ENCODE peak calls at places on chromosomes 5 and 9, in seven cellular contexts. J is mesendoderm, W is H9, A is neuronal stem cell, E is IMR-90, O is trophoblast cell, K is mesenchymal stem cell. X is an unnamed sample.

GRCh38 chr5:135034963-135035677 is 1.1 kb upstream of the PITX1 start:
- DNase-seq in O (no peak), K (no peak), E (no peak), W (no peak), J (no peak), A (no peak), X (no peak)

GRCh38 chr5:16493261-16493660 is 27.7 kb upstream of the ZNF622 start:
- DNase-seq in J (no peak), O (peak), A (no peak), W (no peak), K (no peak), E (no peak), X (no peak)

GRCh38 chr5:162496080-162496808 is 428.7 kb downstream of the GABRG2 start:
- DNase-seq in E (no peak), A (no peak), W (no peak), O (no peak), K (no peak), J (no peak), X (no peak)

GRCh38 chr5:108919591-108920326 is 172.1 kb downstream of the FER start:
- DNase-seq in E (no peak), O (no peak), W (no peak), K (no peak), A (no peak), J (no peak), X (no peak)

GRCh38 chr9:77640741-77641580 is 7.2 kb downstream of the GNA14 start:
- DNase-seq in W (no peak), K (no peak), A (no peak), E (no peak), O (no peak), J (no peak), X (no peak)

GRCh38 chr5:135577421-135577820 is 1.4 kb downstream of the CXCL14 start:
- DNase-seq in O (no peak), J (no peak), W (no peak), K (no peak), E (no peak), A (no peak), X (no peak)

GRCh38 chr5:35136386-35136785 is 88.6 kb upstream of the AGXT2 start:
- DNase-seq in W (no peak), A (no peak), J (peak), O (peak), E (peak), K (peak), X (no peak)

GRCh38 chr5:32362527-32362926 is 49.8 kb upstream of the MTMR12 start:
- DNase-seq in E (no peak), W (no peak), K (no peak), J (no peak), O (no peak), A (no peak), X (no peak)

GRCh38 chr9:96621619-96622018 is 2.0 kb upstream of the CDC14B start:
- DNase-seq in W (no peak), E (peak), K (no peak), O (no peak), J (peak), A (no peak), X (no peak)

GRCh38 chr9:127452481-127453092 is 1.3 kb downstream of the LRSAM1 start:
- DNase-seq in K (no peak), J (no peak), E (peak), W (no peak), O (no peak), A (no peak), X (no peak)

GRCh38 chr9:34079181-34079580 is 30.5 kb upstream of the UBAP2 start:
- DNase-seq in J (peak), O (peak), W (no peak), E (peak), K (peak), A (no peak), X (no peak)
- H2BK120ac ChIP-seq in J (no peak), O (no peak), W (no peak), E (no peak), K (no peak), A (no peak), X (no peak)

GRCh38 chr5:122846051-122846567 is 696 bp downstream of the SNX24 start:
- DNase-seq in K (peak), O (peak), J (peak), E (peak), A (no peak), W (no peak), X (no peak)
- H2BK120ac ChIP-seq in K (no peak), O (peak), J (no peak), E (peak), A (no peak), W (no peak), X (no peak)

DNA sequence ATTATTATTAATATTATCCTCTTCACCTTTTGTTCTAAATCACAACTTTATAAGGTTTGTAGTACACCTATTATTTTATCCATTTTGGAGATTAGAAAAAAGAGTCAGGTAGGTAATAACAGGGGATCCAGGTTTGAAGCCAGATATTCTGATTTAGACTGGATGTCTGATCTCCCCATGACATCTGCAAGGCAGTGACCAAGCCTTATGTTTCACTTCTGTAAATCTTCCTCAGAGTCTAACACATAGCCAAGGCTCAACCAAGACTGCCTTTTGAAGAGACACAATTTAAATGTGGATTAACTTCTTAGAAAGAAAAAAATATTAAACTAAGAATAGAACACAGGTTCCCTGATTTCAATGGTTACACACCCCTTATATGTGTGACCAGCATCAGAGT is 44.2 kb downstream of the CETN3 start:
- DNase-seq in J (no peak), O (no peak), A (no peak), W (no peak), K (no peak), E (no peak), X (no peak)
- H2BK120ac ChIP-seq in J (no peak), O (no peak), A (no peak), W (no peak), K (no peak), E (no peak), X (no peak)

GRCh38 chr5:88761939-88762338 is 121.0 kb downstream of the MEF2C start:
- DNase-seq in J (no peak), E (no peak), A (no peak), O (no peak), K (no peak), W (no peak), X (no peak)
- H2BK120ac ChIP-seq in J (no peak), E (no peak), A (no peak), O (no peak), K (no peak), W (no peak), X (no peak)

GRCh38 chr5:4907636-4908035 is 232.5 kb upstream of the ADAMTS16 start:
- DNase-seq in K (no peak), J (no peak), E (no peak), O (no peak), W (no peak), A (no peak), X (no peak)
- H2BK120ac ChIP-seq in K (no peak), J (no peak), E (no peak), O (no peak), W (no peak), A (no peak), X (no peak)

GRCh38 chr5:144068926-144069325 is 101.5 kb downstream of the YIPF5 start:
- DNase-seq in W (no peak), J (peak), A (peak), O (no peak), E (no peak), K (no peak), X (no peak)
- H2BK120ac ChIP-seq in W (no peak), J (no peak), A (no peak), O (no peak), E (peak), K (no peak), X (no peak)

GRCh38 chr5:149708981-149709594 is 21.0 kb upstream of the PPARGC1B start:
- DNase-seq in J (peak), E (no peak), W (no peak), K (no peak), A (no peak), O (peak), X (no peak)
- H2BK120ac ChIP-seq in J (no peak), E (no peak), W (no peak), K (no peak), A (no peak), O (no peak), X (no peak)

DNA sequence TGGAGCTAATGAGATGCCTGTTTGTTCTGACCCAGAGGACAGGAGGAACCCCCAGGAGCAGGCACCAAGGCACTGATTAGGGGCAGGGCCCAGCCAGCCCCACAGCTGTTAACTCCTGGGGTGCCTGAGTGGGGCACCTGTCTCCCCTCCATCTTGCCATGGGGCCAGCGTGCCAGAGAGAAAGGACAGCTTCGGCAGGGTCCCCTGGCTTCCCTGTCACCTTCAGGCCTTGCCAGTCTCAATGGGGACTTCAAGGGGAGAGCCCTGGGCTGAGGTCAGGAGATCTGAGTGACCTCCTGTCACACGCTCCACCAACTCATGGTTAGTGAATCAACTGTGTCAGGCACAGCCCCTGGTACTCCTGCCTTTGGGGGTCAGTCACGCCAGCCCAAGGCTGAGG is 152.7 kb upstream of the MVB12B start:
- DNase-seq in O (no peak), J (no peak), A (no peak), W (no peak), E (no peak), K (no peak), X (no peak)
- H2BK120ac ChIP-seq in O (no peak), J (no peak), A (no peak), W (no peak), E (no peak), K (no peak), X (no peak)

X was measured in H1.